ENCODE peak calls at places on chromosomes 11 and 22, in five cellular contexts. I, B, C, W and J are unnamed samples.

GRCh38 chr11:34773826-34774225 is 142.4 kb downstream of the APIP start:
- DNase-seq in C (no peak), B (no peak), W (no peak), I (no peak), J (no peak)

GRCh38 chr11:35418847-35419712 is at the start of gene SLC1A2:
- DNase-seq in W (no peak), I (no peak), C (no peak), B (no peak), J (no peak)

GRCh38 chr11:16804104-16804947 is 65.9 kb downstream of the C11orf58 start:
- DNase-seq in W (no peak), B (no peak), C (no peak), I (peak; percentile 40), J (no peak)

GRCh38 chr11:1453611-1454386 is 32.8 kb downstream of the MOB2 start:
- DNase-seq in C (no peak), B (peak; percentile 74), W (no peak), I (peak; percentile 76), J (peak; percentile 33)

GRCh38 chr11:68714047-68714856 is 29.9 kb downstream of the GAL start:
- DNase-seq in B (no peak), W (no peak), C (no peak), I (no peak), J (no peak)

GRCh38 chr11:10648896-10649295 is 44.7 kb downstream of the IRAG1 start:
- DNase-seq in W (no peak), B (no peak), C (no peak), I (no peak), J (no peak)

GRCh38 chr22:39699631-39700348 is 129.2 kb downstream of the CACNA1I start:
- DNase-seq in W (no peak), I (peak; percentile 27), B (no peak), C (no peak), J (no peak)

GRCh38 chr11:42138454-42138853 is 679.0 kb upstream of the LRRC4C start:
- DNase-seq in I (no peak), C (no peak), W (no peak), B (no peak), J (no peak)

GRCh38 chr11:23181022-23181807 is 320.9 kb upstream of the CCDC179 start:
- DNase-seq in B (no peak), W (no peak), I (no peak), C (no peak), J (no peak)

GRCh38 chr11:128892866-128893565 is 1.9 kb downstream of the KCNJ5 start:
- DNase-seq in C (no peak), I (no peak), W (no peak), B (no peak), J (no peak)

GRCh38 chr11:32034149-32034548 is 56.7 kb upstream of the RCN1 start:
- DNase-seq in C (no peak), I (no peak), B (no peak), W (no peak), J (no peak)

GRCh38 chr11:5591613-5592012 is 4.8 kb upstream of the TRIM6 start:
- DNase-seq in B (no peak), I (no peak), W (no peak), C (no peak), J (no peak)

GRCh38 chr11:111635706-111636045 is 33.4 kb downstream of the SIK2 start:
- DNase-seq in I (no peak), W (no peak), B (no peak), C (no peak), J (no peak)

GRCh38 chr11:24233041-24233440 is 263.8 kb upstream of the LUZP2 start:
- DNase-seq in C (no peak), B (no peak), W (no peak), I (no peak), J (no peak)

GRCh38 chr11:133694701-133695100 is 150.6 kb downstream of the SPATA19 start:
- DNase-seq in C (no peak), W (no peak), I (no peak), B (no peak), J (no peak)

GRCh38 chr11:90722552-90723190 is 499.8 kb upstream of the CHORDC1 start:
- DNase-seq in C (no peak), W (no peak), I (no peak), B (no peak), J (no peak)

GRCh38 chr11:35391922-35392813 is 27.2 kb downstream of the SLC1A2 start:
- DNase-seq in C (peak; percentile 75), I (peak; percentile 82), W (peak; percentile 49), B (peak; percentile 70), J (peak; percentile 75)

GRCh38 chr11:117520201-117520600 is 192.5 kb downstream of the CEP164 start:
- DNase-seq in B (no peak), I (no peak), W (no peak), C (no peak), J (no peak)

GRCh38 chr22:32473388-32473952 is 1.1 kb upstream of the FBXO7 start:
- DNase-seq in C (no peak), W (peak; percentile 68), I (no peak), B (peak; percentile 69), J (peak; percentile 11)

GRCh38 chr11:107427569-107428180 is 29.9 kb downstream of the CWF19L2 start:
- DNase-seq in I (no peak), C (no peak), W (no peak), B (no peak), J (no peak)

GRCh38 chr11:16846305-16846704 is 107.9 kb downstream of the C11orf58 start:
- DNase-seq in C (no peak), B (no peak), W (no peak), I (no peak), J (no peak)

GRCh38 chr22:23013612-23014011 is 56.7 kb upstream of the GNAZ start:
- DNase-seq in I (no peak), C (no peak), B (no peak), W (no peak), J (no peak)

DNA sequence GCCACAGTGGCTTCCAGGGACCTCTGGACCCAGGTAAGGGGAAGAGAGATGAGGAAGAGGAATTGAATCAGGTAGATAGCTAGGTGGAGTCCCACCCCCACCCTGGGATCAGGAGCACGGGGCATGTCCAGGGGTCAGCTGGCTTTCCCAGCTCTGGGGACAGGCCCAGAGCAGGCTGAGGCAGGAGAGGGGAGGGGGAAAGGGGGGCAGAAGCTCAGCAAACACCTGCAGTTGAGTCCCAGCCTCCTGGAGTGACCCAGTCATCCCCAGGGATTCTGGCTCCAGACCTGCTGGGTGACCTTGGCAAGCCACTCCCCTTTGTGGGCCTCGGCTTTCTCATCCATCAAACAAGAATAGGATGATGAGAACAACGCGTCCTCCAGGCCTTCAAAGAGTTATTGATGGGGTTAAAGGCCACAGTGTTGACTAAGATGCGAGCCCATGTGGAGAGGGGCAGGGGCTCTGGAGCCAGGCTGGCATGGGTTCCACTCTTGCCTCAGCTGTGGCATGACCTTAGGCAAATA is 16.0 kb downstream of the STARD10 start:
- DNase-seq in B (no peak), C (no peak), I (peak; percentile 66), W (no peak), J (no peak)
- H3K4me1 ChIP-seq in B (peaks cover 10% of the 10 kb centered on the region), C (peaks cover 16% of the 10 kb centered on the region), I (peaks cover 93% of the 10 kb centered on the region), W (peaks cover 12% of the 10 kb centered on the region), J (peaks cover 21% of the 10 kb centered on the region)

GRCh38 chr22:29310863-29311339 is 4.5 kb downstream of the GAS2L1 start:
- DNase-seq in B (no peak), W (peak; percentile 75), I (peak; percentile 89), C (no peak), J (no peak)
- H3K4me1 ChIP-seq in B (peaks cover 8% of the 10 kb centered on the region), W (peaks cover 26% of the 10 kb centered on the region), I (peaks cover 87% of the 10 kb centered on the region), C (peaks cover 24% of the 10 kb centered on the region), J (peaks cover 33% of the 10 kb centered on the region)

GRCh38 chr22:24457894-24458293 is 30.5 kb downstream of the ADORA2A start:
- DNase-seq in B (no peak), I (no peak), W (no peak), C (no peak), J (no peak)

GRCh38 chr22:24455751-24456426 is 28.5 kb downstream of the ADORA2A start:
- DNase-seq in I (no peak), C (no peak), B (no peak), W (no peak), J (no peak)

GRCh38 chr22:24459911-24460310 is 32.5 kb downstream of the ADORA2A start:
- DNase-seq in B (no peak), I (no peak), C (no peak), W (no peak), J (no peak)

GRCh38 chr22:24465566-24465965 is 29.6 kb upstream of the UPB1 start:
- DNase-seq in I (no peak), C (no peak), B (no peak), W (peak; percentile 3), J (no peak)

DNA sequence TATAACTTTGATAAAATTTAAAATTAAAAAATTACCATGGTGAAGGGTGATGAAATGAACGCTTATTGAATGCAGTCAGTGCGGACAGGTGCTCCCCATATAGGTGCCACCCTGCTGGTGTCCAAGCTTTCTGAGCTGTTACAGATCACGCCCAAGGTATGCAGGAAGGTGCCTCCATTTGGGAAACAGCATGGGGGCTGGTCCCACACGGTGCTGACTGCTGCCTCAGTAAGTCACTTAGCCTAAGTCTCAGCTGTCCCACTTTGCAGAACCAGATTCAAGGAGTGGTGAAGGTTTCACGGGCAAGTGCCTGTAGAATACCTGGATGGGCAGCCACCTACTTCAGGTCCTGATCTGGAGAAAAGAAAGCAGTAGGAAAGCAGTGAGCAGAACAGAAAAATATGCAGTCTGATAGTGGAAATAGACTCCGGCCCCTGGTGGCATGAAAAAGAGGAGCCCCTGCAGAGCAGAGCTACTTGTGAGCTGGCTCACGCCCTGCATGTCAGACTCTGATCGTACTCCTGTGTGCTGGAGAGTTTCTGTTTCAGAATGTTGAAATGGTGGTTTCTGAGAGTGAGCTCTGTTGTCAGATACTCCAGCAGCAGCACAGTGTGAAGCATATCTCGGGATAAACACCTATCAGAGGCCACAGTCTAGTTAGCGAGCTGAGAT is 33.2 kb downstream of the ADORA2A start:
- DNase-seq in C (no peak), W (no peak), I (no peak), B (no peak), J (no peak)
- H3K4me1 ChIP-seq in C (no peaks in the 10 kb centered on the region), W (peaks cover 4% of the 10 kb centered on the region), I (peaks cover 6% of the 10 kb centered on the region), B (peaks cover 8% of the 10 kb centered on the region), J (peaks cover 9% of the 10 kb centered on the region)

DNA sequence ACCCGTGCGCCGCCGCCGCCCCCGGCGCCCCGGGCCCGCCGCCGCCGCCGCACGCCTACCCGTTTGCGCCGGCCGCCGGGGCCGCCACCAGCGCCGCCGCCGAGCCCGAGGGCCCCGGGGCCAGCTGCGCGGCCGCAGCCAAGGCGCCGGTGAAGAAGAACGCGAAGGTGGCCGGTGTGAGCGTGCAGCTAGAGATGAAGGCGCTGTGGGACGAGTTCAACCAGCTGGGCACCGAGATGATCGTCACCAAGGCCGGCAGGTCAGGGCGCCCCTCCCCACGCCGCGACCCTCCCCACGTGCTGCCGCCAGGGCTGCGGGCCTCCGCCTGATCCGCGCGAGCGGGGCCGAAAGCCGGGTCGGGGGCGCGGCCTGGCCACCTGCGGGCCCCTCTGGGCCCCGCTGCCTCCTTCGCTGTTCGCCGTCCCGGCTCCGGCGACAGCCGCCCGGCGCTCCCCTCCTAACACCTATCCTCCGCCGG is 483 bp downstream of the TBX1 start:
- DNase-seq in W (no peak), I (no peak), B (no peak), C (no peak), J (no peak)
- H3K4me1 ChIP-seq in W (peaks cover 10% of the 10 kb centered on the region), I (peaks cover 36% of the 10 kb centered on the region), B (peaks cover 21% of the 10 kb centered on the region), C (peaks cover 21% of the 10 kb centered on the region), J (peaks cover 40% of the 10 kb centered on the region)

GRCh38 chr11:12764187-12764914 is 90.1 kb downstream of the TEAD1 start:
- DNase-seq in B (no peak), W (no peak), I (no peak), C (no peak), J (no peak)
- H3K4me1 ChIP-seq in B (peaks cover 34% of the 10 kb centered on the region), W (peaks cover 25% of the 10 kb centered on the region), I (peaks cover 8% of the 10 kb centered on the region), C (no peaks in the 10 kb centered on the region), J (no peaks in the 10 kb centered on the region)